ENCODE peak calls at places on chromosomes 12 and 14, in nine cellular contexts. C is BJ; K is AG09309; F is CD8-positive, alpha-beta T cell; V is kidney epithelial cell; U is RWPE1; P is SK-N-SH; S is lung; Q is endodermal cell. R is an unnamed sample.

GRCh38 chr14:72604133-72604532 is 289.8 kb downstream of the DPF3 start:
- DNase-seq in Q (peak), F (no peak), C (no peak), P (no peak), K (no peak), S (no peak), V (no peak), U (no peak), R (no peak)

GRCh38 chr12:117872521-117873169 is 96.1 kb downstream of the KSR2 start:
- DNase-seq in F (no peak), C (no peak), Q (no peak), S (no peak), V (no peak), U (no peak), P (no peak), K (no peak), R (no peak)

GRCh38 chr12:130695061-130695460 is 21.0 kb downstream of the RIMBP2 start:
- DNase-seq in U (no peak), V (no peak), F (no peak), K (no peak), Q (no peak), S (no peak), P (no peak), C (no peak), R (no peak)

GRCh38 chr12:95582230-95583058 is 31.2 kb upstream of the USP44 start:
- DNase-seq in U (peak), S (no peak), V (no peak), K (no peak), Q (no peak), P (peak), C (no peak), F (no peak), R (peak)

GRCh38 chr14:72594099-72594901 is 299.6 kb downstream of the DPF3 start:
- DNase-seq in Q (no peak), F (peak), K (no peak), S (no peak), V (no peak), C (no peak), U (no peak), P (no peak), R (no peak)

GRCh38 chr14:101587403-101587998 is 26.2 kb downstream of the DIO3 start:
- DNase-seq in S (no peak), K (no peak), V (no peak), C (no peak), P (no peak), F (peak), Q (no peak), U (no peak), R (no peak)

GRCh38 chr12:69873429-69873828 is 48.4 kb downstream of the MYRFL start:
- DNase-seq in Q (no peak), K (no peak), C (no peak), U (peak), V (no peak), P (no peak), F (no peak), S (no peak), R (no peak)

GRCh38 chr12:66409195-66409871 is 107.0 kb downstream of the HELB start:
- DNase-seq in K (peak), U (no peak), V (no peak), P (peak), C (peak), Q (peak), F (peak), S (no peak), R (peak)

GRCh38 chr12:51863921-51864700 is 15.6 kb upstream of the FIGNL2 start:
- DNase-seq in Q (peak), U (no peak), F (no peak), C (no peak), V (no peak), P (peak), K (no peak), S (no peak), R (no peak)

GRCh38 chr12:81778719-81779118 is 19.6 kb upstream of the PPFIA2 start:
- DNase-seq in C (no peak), V (no peak), S (no peak), K (no peak), Q (no peak), U (no peak), F (no peak), P (no peak), R (no peak)

GRCh38 chr14:69719501-69719951 is 47.4 kb upstream of the SRSF5 start:
- DNase-seq in F (no peak), V (peak), C (peak), K (peak), U (peak), P (no peak), S (no peak), Q (peak), R (no peak)

GRCh38 chr12:117686210-117686609 is 282.6 kb downstream of the KSR2 start:
- DNase-seq in F (no peak), S (no peak), Q (no peak), K (no peak), U (no peak), P (no peak), C (no peak), V (no peak), R (no peak)

GRCh38 chr12:45268672-45269406 is 52.9 kb downstream of the ANO6 start:
- DNase-seq in Q (peak), C (peak), F (no peak), V (no peak), P (peak), K (peak), U (peak), S (peak), R (peak)

GRCh38 chr12:104704224-104704623 is 247.5 kb downstream of the CHST11 start:
- DNase-seq in S (no peak), Q (peak), F (no peak), P (no peak), U (no peak), C (no peak), V (no peak), K (no peak), R (no peak)

GRCh38 chr12:103503546-103504480 is 8.0 kb upstream of the C12orf42 start:
- DNase-seq in K (no peak), P (peak), F (peak), Q (peak), S (no peak), U (no peak), V (no peak), C (no peak), R (no peak)

GRCh38 chr12:31491819-31492598 is 98.9 kb downstream of the DENND5B start:
- DNase-seq in C (peak), K (peak), P (no peak), F (no peak), V (peak), U (peak), Q (no peak), S (no peak), R (peak)

GRCh38 chr14:59314953-59315599 is 126.6 kb downstream of the DAAM1 start:
- DNase-seq in Q (no peak), F (no peak), P (no peak), V (no peak), U (no peak), K (no peak), S (no peak), C (no peak), R (no peak)

GRCh38 chr12:644818-645552 is 18.3 kb downstream of the NINJ2 start:
- DNase-seq in F (no peak), K (no peak), S (no peak), U (no peak), Q (peak), C (no peak), P (no peak), V (no peak), R (no peak)

GRCh38 chr12:645563-646071 is 17.6 kb downstream of the NINJ2 start:
- DNase-seq in K (no peak), C (no peak), V (no peak), P (no peak), F (no peak), U (no peak), Q (peak), S (no peak), R (no peak)

GRCh38 chr12:642633-643477 is 20.4 kb downstream of the NINJ2 start:
- DNase-seq in S (peak), V (no peak), Q (peak), F (peak), P (peak), K (no peak), U (peak), C (no peak), R (peak)

GRCh38 chr12:644293-644639 is 19.0 kb downstream of the NINJ2 start:
- DNase-seq in C (no peak), V (no peak), S (no peak), P (no peak), K (no peak), U (no peak), F (no peak), Q (peak), R (no peak)

GRCh38 chr12:643478-644292 is 19.6 kb downstream of the NINJ2 start:
- DNase-seq in F (peak), S (no peak), U (no peak), V (no peak), K (no peak), Q (peak), P (no peak), C (no peak), R (no peak)
- TF ChIP-seq CTCF in F (no peak), S (no peak), U (no peak), V (no peak), K (no peak), Q (no peak), P (no peak), C (no peak), R (no peak)

DNA sequence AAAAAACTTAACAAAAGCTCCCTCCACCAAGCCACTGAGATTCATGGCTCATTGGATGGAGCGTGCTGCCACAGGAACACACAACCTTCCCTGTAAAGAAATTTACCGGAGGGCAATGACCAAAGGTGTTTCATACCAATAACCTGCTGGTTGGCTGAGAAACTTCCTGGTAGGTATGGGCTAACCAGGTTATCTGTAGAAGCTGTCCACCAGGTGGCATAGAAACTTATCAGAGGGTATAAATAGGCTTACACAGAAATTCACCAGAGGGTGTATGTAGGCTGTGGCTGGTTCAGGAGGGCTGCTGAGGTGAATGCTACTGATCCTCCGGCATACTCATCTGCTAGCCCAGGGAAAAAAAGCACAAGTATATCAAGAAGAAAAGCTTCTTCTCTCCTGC is 27.1 kb upstream of the MTERF2 start:
- DNase-seq in Q (peak), P (no peak), F (no peak), C (no peak), S (no peak), U (peak), K (no peak), V (no peak), R (peak)
- TF ChIP-seq CTCF in Q (peak), P (no peak), F (peak), C (no peak), S (peak), U (no peak), K (no peak), V (peak), R (peak)

DNA sequence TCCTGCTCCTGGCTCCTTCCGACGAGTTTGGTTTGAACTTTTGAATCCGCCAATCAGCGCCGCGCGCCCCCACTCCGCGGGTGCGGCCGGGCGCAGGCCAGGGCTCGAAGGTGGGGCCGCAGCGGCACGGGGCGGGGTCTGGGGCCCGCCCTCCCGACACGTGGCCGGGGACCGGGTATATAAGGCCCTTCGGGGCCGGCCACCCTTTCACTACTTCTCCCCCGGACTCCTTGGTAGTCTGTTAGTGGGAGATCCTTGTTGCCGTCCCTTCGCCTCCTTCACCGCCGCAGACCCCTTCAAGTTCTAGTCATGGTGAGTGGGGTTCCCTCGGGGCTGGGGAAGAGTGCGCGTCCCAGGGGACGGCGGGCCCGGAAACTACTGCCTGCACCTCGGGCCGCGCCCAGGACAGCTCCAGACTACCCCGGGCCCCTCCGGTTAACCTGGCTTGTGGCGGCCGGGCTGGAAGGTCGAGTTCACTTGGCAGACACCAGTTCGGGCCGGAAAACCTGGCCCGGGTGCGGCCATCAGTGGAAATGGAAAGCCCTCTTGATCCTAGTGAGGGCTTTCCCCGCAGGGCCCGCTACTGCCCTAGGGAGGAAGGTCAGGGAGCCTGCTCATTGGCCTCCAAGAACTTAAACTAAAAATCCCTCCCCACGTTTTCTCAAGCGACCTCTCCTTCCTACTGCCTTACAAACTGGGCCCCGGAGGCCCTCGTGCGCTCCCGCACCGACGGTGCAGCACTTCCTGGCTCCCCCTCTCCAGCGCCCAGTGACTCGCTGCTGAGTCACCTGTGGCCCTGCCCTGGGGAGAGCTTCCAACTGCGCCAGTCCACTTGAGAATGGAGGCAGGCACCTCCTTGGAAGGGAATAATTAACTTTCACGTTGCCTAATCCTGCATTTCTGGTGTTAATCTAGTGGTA is at the start of gene TUBA1C:
- DNase-seq in V (peak), K (peak), C (peak), U (peak), F (peak), S (peak), P (no peak), Q (peak), R (peak)
- TF ChIP-seq CTCF in V (peak), K (peak), C (no peak), U (no peak), F (no peak), S (no peak), P (no peak), Q (no peak), R (no peak)

GRCh38 chr14:23951590-23952143 is 1.9 kb upstream of the DHRS4 start:
- DNase-seq in K (no peak), Q (peak), F (no peak), S (no peak), V (no peak), U (no peak), P (no peak), C (no peak), R (no peak)
- TF ChIP-seq CTCF in K (peak), Q (peak), F (no peak), S (no peak), V (peak), U (no peak), P (peak), C (no peak), R (no peak)

DNA sequence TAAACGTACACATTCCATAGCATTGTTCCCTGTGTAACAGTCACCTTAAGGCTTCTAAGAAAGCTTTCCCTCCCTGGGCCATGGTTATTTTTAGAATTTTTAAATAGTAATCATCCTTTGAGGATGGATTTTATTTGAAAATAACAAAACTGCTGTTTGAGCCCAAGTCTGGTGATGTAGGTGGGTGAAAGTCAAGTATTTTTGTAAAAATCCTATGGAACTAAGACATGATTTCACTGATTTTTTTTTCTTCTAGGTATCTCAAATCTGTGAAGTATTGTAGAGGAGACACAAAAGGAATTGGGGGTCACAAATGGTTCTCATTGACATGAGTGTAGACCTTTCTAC is 1.4 kb downstream of the ISCU start:
- DNase-seq in C (no peak), S (no peak), U (no peak), K (no peak), F (no peak), V (no peak), Q (no peak), P (no peak), R (no peak)
- TF ChIP-seq CTCF in C (no peak), S (no peak), U (peak), K (no peak), F (no peak), V (no peak), Q (peak), P (no peak), R (no peak)

GRCh38 chr14:54568821-54569591 is 2.1 kb downstream of the SAMD4A start:
- DNase-seq in C (no peak), P (no peak), S (no peak), U (peak), K (no peak), Q (peak), V (no peak), F (no peak), R (no peak)

GRCh38 chr14:54566152-54566409 is 847 bp upstream of the SAMD4A start:
- DNase-seq in U (no peak), C (no peak), K (no peak), P (no peak), F (no peak), Q (no peak), V (no peak), S (no peak), R (no peak)

GRCh38 chr14:54567224-54567633 is 301 bp downstream of the SAMD4A start:
- DNase-seq in F (no peak), P (peak), U (peak), S (peak), V (no peak), C (no peak), Q (peak), K (no peak), R (peak)

GRCh38 chr14:54566410-54567223 is at the start of gene SAMD4A:
- DNase-seq in V (no peak), U (peak), Q (peak), F (peak), K (peak), S (peak), C (no peak), P (peak), R (peak)

DNA sequence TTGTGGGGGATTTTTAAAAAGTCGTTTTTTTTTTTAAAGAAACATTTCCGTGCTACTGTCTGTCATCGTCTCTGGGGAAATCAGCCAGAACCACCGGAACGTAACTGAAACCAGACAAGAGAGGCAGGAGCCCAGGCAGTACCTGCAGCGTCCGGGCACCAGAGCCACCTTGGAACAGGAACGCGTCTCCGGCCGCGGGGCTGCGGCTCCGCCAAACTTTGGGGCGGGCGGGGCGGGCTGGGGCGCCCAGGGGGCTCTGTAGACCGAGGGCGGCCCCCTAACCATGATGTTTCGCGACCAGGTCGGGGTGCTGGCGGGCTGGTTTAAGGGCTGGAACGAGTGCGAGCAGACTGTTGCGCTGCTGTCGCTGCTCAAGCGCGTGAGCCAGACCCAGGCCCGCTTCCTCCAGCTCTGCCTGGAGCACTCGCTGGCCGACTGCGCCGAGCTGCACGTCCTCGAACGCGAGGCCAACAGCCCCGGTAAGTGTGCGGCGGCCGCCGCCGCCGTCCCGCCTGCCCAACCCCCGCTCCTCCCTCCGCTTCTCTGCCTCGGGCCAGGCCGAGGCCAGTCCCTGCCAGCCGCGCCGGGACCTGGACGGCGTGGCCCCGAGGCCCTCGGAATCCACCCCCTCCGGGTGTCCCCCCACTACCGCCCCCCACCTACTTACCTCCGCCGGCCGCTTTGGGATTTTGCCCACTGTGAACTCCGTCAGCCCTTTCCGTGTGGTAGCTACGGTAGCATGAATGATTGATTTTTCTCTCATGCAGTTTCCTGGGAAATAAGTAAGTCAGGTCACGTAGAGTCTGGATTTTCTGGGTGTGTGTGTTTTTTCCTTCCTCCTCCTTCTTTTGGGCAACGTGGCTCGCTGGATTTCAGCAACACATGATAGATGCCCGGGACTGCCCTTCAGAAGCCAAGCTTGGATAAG is 970 bp downstream of the SAMD4A start:
- DNase-seq in V (no peak), K (no peak), Q (peak), P (peak), C (no peak), F (peak), S (peak), U (peak), R (peak)
- TF ChIP-seq CTCF in V (no peak), K (no peak), Q (no peak), P (no peak), C (no peak), F (no peak), S (no peak), U (no peak), R (no peak)

GRCh38 chr12:2183556-2184541 is 131.1 kb downstream of the CACNA1C start:
- DNase-seq in U (no peak), S (no peak), K (peak), F (no peak), P (peak), C (peak), Q (peak), V (no peak), R (no peak)
- TF ChIP-seq CTCF in U (no peak), S (no peak), K (peak), F (no peak), P (peak), C (peak), Q (peak), V (peak), R (no peak)

GRCh38 chr12:6829532-6830220 is 1.5 kb downstream of the P3H3 start:
- DNase-seq in P (peak), V (no peak), S (no peak), K (no peak), C (no peak), Q (no peak), F (no peak), U (no peak), R (no peak)
- TF ChIP-seq CTCF in P (peak), V (peak), S (no peak), K (peak), C (peak), Q (peak), F (no peak), U (no peak), R (no peak)

GRCh38 chr14:81211844-81212243 is 8.9 kb downstream of the GTF2A1 start:
- DNase-seq in C (no peak), P (peak), Q (no peak), U (no peak), S (no peak), K (no peak), F (peak), V (no peak), R (peak)
- TF ChIP-seq CTCF in C (peak), P (peak), Q (peak), U (no peak), S (peak), K (peak), F (peak), V (peak), R (no peak)

R was measured in Calu3.